ENCODE peak calls at places on chromosomes 13 and 19, in ten cellular contexts. R, L, N, W, H, C, O, S, G and D are unnamed samples.

GRCh38 chr19:16016226-16017137 is 59.8 kb upstream of the TPM4 start:
- DNase-seq in L (no peak), S (no peak), W (no peak), G (no peak), O (no peak), N (no peak), H (no peak), R (no peak), C (no peak), D (no peak)

GRCh38 chr13:91154553-91154952 is 192.9 kb upstream of the MIR17HG start:
- DNase-seq in W (no peak), H (no peak), G (no peak), L (no peak), O (peak), C (no peak), R (no peak), N (no peak), S (no peak), D (no peak)

GRCh38 chr19:11480081-11480926 is 542 bp downstream of the ELAVL3 start:
- DNase-seq in S (no peak), W (no peak), C (no peak), R (no peak), L (no peak), N (peak), G (no peak), H (no peak), O (no peak), D (no peak)

GRCh38 chr19:47057328-47057727 is 8.9 kb upstream of the TMEM160 start:
- DNase-seq in S (no peak), L (peak), R (no peak), N (no peak), O (no peak), C (no peak), H (no peak), W (no peak), G (no peak), D (no peak)

GRCh38 chr19:14147797-14148605 is 11.6 kb upstream of the ASF1B start:
- DNase-seq in W (peak), C (peak), H (peak), O (peak), N (peak), G (peak), R (peak), L (peak), S (no peak), D (no peak)

GRCh38 chr13:93080166-93080565 is 146.4 kb upstream of the GPC6 start:
- DNase-seq in R (no peak), C (no peak), N (no peak), H (no peak), G (no peak), S (no peak), O (no peak), W (no peak), L (no peak), D (no peak)

GRCh38 chr19:16289594-16289993 is 35.0 kb upstream of the KLF2 start:
- DNase-seq in C (no peak), G (no peak), H (no peak), L (no peak), W (no peak), S (no peak), N (no peak), O (no peak), R (no peak), D (no peak)

GRCh38 chr13:43014162-43014561 is 9.2 kb upstream of the DNAJC15 start:
- DNase-seq in N (no peak), L (no peak), H (no peak), R (no peak), W (no peak), G (no peak), C (no peak), S (no peak), O (no peak), D (no peak)

GRCh38 chr19:35644987-35645679 is 3.0 kb upstream of the COX6B1 start:
- DNase-seq in H (peak), R (no peak), W (peak), O (peak), C (no peak), G (peak), S (peak), L (peak), N (peak), D (peak)